ENCODE peak calls at places on chromosomes 12 and 14, in ten cellular contexts. One of them, this sample, is unnamed.

GRCh38 chr12:106245767-106246166 is 2.1 kb downstream of the CKAP4 start:
- DNase-seq in fibroblast of mammary gland: peak
- DNase-seq in astrocyte of the spinal cord: peak
- DNase-seq in NCI-H2081: no peak
- DNase-seq in left kidney: peak
- DNase-seq in cardiac muscle cell: no peak
- DNase-seq in progenitor cell of endocrine pancreas: no peak
- DNase-seq in left ventricle myocardium inferior: no peak
- DNase-seq in GM10248: no peak
- DNase-seq in stimulated activated CD4-positive, alpha-beta T cell treated with anti-CD3 and anti-CD28 coated beads, Interleukin-4, amount 100 ng/mL, for 24 hours: no peak
- DNase-seq in this sample: no peak

GRCh38 chr12:94286580-94287244 is 138.3 kb downstream of the PLXNC1 start:
- DNase-seq in astrocyte of the spinal cord: no peak
- DNase-seq in cardiac muscle cell: no peak
- DNase-seq in fibroblast of mammary gland: no peak
- DNase-seq in left kidney: no peak
- DNase-seq in GM10248: no peak
- DNase-seq in NCI-H2081: peak
- DNase-seq in progenitor cell of endocrine pancreas: no peak
- DNase-seq in stimulated activated CD4-positive, alpha-beta T cell treated with anti-CD3 and anti-CD28 coated beads, Interleukin-4, amount 100 ng/mL, for 24 hours: no peak
- DNase-seq in left ventricle myocardium inferior: no peak
- DNase-seq in this sample: no peak

GRCh38 chr12:43669373-43669772 is 89.2 kb downstream of the PUS7L start:
- DNase-seq in GM10248: no peak
- DNase-seq in progenitor cell of endocrine pancreas: no peak
- DNase-seq in fibroblast of mammary gland: no peak
- DNase-seq in cardiac muscle cell: no peak
- DNase-seq in left ventricle myocardium inferior: no peak
- DNase-seq in astrocyte of the spinal cord: no peak
- DNase-seq in NCI-H2081: no peak
- DNase-seq in left kidney: no peak
- DNase-seq in stimulated activated CD4-positive, alpha-beta T cell treated with anti-CD3 and anti-CD28 coated beads, Interleukin-4, amount 100 ng/mL, for 24 hours: no peak
- DNase-seq in this sample: no peak

GRCh38 chr12:779745-780734 is 27.7 kb downstream of the WNK1 start:
- DNase-seq in astrocyte of the spinal cord: peak
- DNase-seq in fibroblast of mammary gland: peak
- DNase-seq in NCI-H2081: no peak
- DNase-seq in progenitor cell of endocrine pancreas: no peak
- DNase-seq in GM10248: no peak
- DNase-seq in left ventricle myocardium inferior: no peak
- DNase-seq in left kidney: peak
- DNase-seq in cardiac muscle cell: peak
- DNase-seq in stimulated activated CD4-positive, alpha-beta T cell treated with anti-CD3 and anti-CD28 coated beads, Interleukin-4, amount 100 ng/mL, for 24 hours: no peak
- DNase-seq in this sample: no peak

GRCh38 chr12:56818629-56819028 is 55.5 kb downstream of the HSD17B6 start:
- DNase-seq in GM10248: no peak
- DNase-seq in astrocyte of the spinal cord: no peak
- DNase-seq in cardiac muscle cell: no peak
- DNase-seq in left kidney: no peak
- DNase-seq in fibroblast of mammary gland: no peak
- DNase-seq in NCI-H2081: no peak
- DNase-seq in left ventricle myocardium inferior: no peak
- DNase-seq in stimulated activated CD4-positive, alpha-beta T cell treated with anti-CD3 and anti-CD28 coated beads, Interleukin-4, amount 100 ng/mL, for 24 hours: no peak
- DNase-seq in progenitor cell of endocrine pancreas: no peak
- DNase-seq in this sample: no peak

GRCh38 chr12:115341442-115341841 is 657.5 kb upstream of the TBX3 start:
- DNase-seq in left ventricle myocardium inferior: peak
- DNase-seq in progenitor cell of endocrine pancreas: no peak
- DNase-seq in cardiac muscle cell: no peak
- DNase-seq in GM10248: peak
- DNase-seq in NCI-H2081: no peak
- DNase-seq in astrocyte of the spinal cord: peak
- DNase-seq in left kidney: no peak
- DNase-seq in fibroblast of mammary gland: peak
- DNase-seq in stimulated activated CD4-positive, alpha-beta T cell treated with anti-CD3 and anti-CD28 coated beads, Interleukin-4, amount 100 ng/mL, for 24 hours: no peak
- DNase-seq in this sample: no peak

GRCh38 chr14:76654573-76654955 is 106.7 kb upstream of the VASH1 start:
- DNase-seq in stimulated activated CD4-positive, alpha-beta T cell treated with anti-CD3 and anti-CD28 coated beads, Interleukin-4, amount 100 ng/mL, for 24 hours: no peak
- DNase-seq in NCI-H2081: no peak
- DNase-seq in cardiac muscle cell: no peak
- DNase-seq in left kidney: peak
- DNase-seq in astrocyte of the spinal cord: no peak
- DNase-seq in fibroblast of mammary gland: no peak
- DNase-seq in left ventricle myocardium inferior: no peak
- DNase-seq in progenitor cell of endocrine pancreas: no peak
- DNase-seq in GM10248: no peak
- DNase-seq in this sample: no peak

GRCh38 chr12:13234045-13234641 is 37.6 kb downstream of the EMP1 start:
- DNase-seq in cardiac muscle cell: peak
- DNase-seq in left kidney: peak
- DNase-seq in progenitor cell of endocrine pancreas: peak
- DNase-seq in fibroblast of mammary gland: peak
- DNase-seq in GM10248: peak
- DNase-seq in astrocyte of the spinal cord: peak
- DNase-seq in stimulated activated CD4-positive, alpha-beta T cell treated with anti-CD3 and anti-CD28 coated beads, Interleukin-4, amount 100 ng/mL, for 24 hours: peak
- DNase-seq in NCI-H2081: no peak
- DNase-seq in left ventricle myocardium inferior: no peak
- DNase-seq in this sample: peak

GRCh38 chr12:45707241-45707857 is 22.2 kb upstream of the ARID2 start:
- DNase-seq in stimulated activated CD4-positive, alpha-beta T cell treated with anti-CD3 and anti-CD28 coated beads, Interleukin-4, amount 100 ng/mL, for 24 hours: no peak
- DNase-seq in astrocyte of the spinal cord: no peak
- DNase-seq in cardiac muscle cell: no peak
- DNase-seq in GM10248: no peak
- DNase-seq in progenitor cell of endocrine pancreas: no peak
- DNase-seq in fibroblast of mammary gland: no peak
- DNase-seq in NCI-H2081: no peak
- DNase-seq in left ventricle myocardium inferior: no peak
- DNase-seq in left kidney: no peak
- DNase-seq in this sample: no peak

GRCh38 chr12:100995771-100996170 is 201.2 kb downstream of the ANO4 start:
- DNase-seq in left kidney: no peak
- DNase-seq in left ventricle myocardium inferior: no peak
- DNase-seq in stimulated activated CD4-positive, alpha-beta T cell treated with anti-CD3 and anti-CD28 coated beads, Interleukin-4, amount 100 ng/mL, for 24 hours: no peak
- DNase-seq in fibroblast of mammary gland: no peak
- DNase-seq in NCI-H2081: no peak
- DNase-seq in progenitor cell of endocrine pancreas: no peak
- DNase-seq in GM10248: peak
- DNase-seq in cardiac muscle cell: no peak
- DNase-seq in astrocyte of the spinal cord: peak
- DNase-seq in this sample: no peak

GRCh38 chr12:109510196-109510595 is 32.8 kb downstream of the UBE3B start:
- DNase-seq in cardiac muscle cell: no peak
- DNase-seq in fibroblast of mammary gland: no peak
- DNase-seq in GM10248: no peak
- DNase-seq in left ventricle myocardium inferior: no peak
- DNase-seq in left kidney: peak
- DNase-seq in progenitor cell of endocrine pancreas: no peak
- DNase-seq in astrocyte of the spinal cord: no peak
- DNase-seq in stimulated activated CD4-positive, alpha-beta T cell treated with anti-CD3 and anti-CD28 coated beads, Interleukin-4, amount 100 ng/mL, for 24 hours: no peak
- DNase-seq in NCI-H2081: peak
- DNase-seq in this sample: no peak

GRCh38 chr12:5689773-5690172 is 255.3 kb downstream of the ANO2 start:
- DNase-seq in GM10248: no peak
- DNase-seq in NCI-H2081: no peak
- DNase-seq in astrocyte of the spinal cord: no peak
- DNase-seq in stimulated activated CD4-positive, alpha-beta T cell treated with anti-CD3 and anti-CD28 coated beads, Interleukin-4, amount 100 ng/mL, for 24 hours: no peak
- DNase-seq in left kidney: no peak
- DNase-seq in fibroblast of mammary gland: no peak
- DNase-seq in left ventricle myocardium inferior: no peak
- DNase-seq in cardiac muscle cell: no peak
- DNase-seq in progenitor cell of endocrine pancreas: no peak
- DNase-seq in this sample: no peak

This sample was measured in germinal center.